ENCODE peak calls at places on chromosomes 4 and X, in five cellular contexts. One of them, this sample, is unnamed. For H3K9me3, the result is how much of the 10 kb centered on the place peaks cover.

GRCh38 chr4:130659314-130659713 is 1563.4 kb downstream of the C4orf33 start:
- DNase-seq in H9: no peak
- DNase-seq in H1: no peak
- DNase-seq in trophoblast cell: no peak
- DNase-seq in neuronal stem cell: no peak
- DNase-seq in this sample: no peak

GRCh38 chr4:5693871-5694270 is 14.5 kb downstream of the EVC2 start:
- DNase-seq in H9: no peak
- DNase-seq in trophoblast cell: no peak
- DNase-seq in H1: no peak
- DNase-seq in neuronal stem cell: no peak
- DNase-seq in this sample: no peak

GRCh38 chr4:27000820-27001219 is 140.2 kb downstream of the STIM2 start:
- DNase-seq in neuronal stem cell: no peak
- DNase-seq in H9: no peak
- DNase-seq in H1: no peak
- DNase-seq in trophoblast cell: no peak
- DNase-seq in this sample: no peak

GRCh38 chrX:115174548-115174947 is 14.7 kb upstream of the RBMXL3 start:
- DNase-seq in neuronal stem cell: no peak
- DNase-seq in trophoblast cell: no peak
- DNase-seq in H9: no peak
- DNase-seq in H1: no peak
- DNase-seq in this sample: peak

GRCh38 chr4:2172627-2173231 is 69.2 kb downstream of the HAUS3 start:
- DNase-seq in H9: no peak
- DNase-seq in H1: no peak
- DNase-seq in neuronal stem cell: no peak
- DNase-seq in trophoblast cell: no peak
- DNase-seq in this sample: no peak

GRCh38 chrX:56995271-56995994 is at the start of gene SPIN3:
- DNase-seq in H1: peak
- DNase-seq in neuronal stem cell: peak
- DNase-seq in trophoblast cell: peak
- DNase-seq in H9: peak
- DNase-seq in this sample: peak

GRCh38 chr4:119300072-119300387 is 21.9 kb downstream of the FABP2 start:
- DNase-seq in trophoblast cell: peak
- DNase-seq in neuronal stem cell: no peak
- DNase-seq in H1: no peak
- DNase-seq in H9: no peak
- DNase-seq in this sample: peak

GRCh38 chrX:31021537-31021936 is 50.3 kb downstream of the FTHL17 start:
- DNase-seq in neuronal stem cell: no peak
- DNase-seq in trophoblast cell: no peak
- DNase-seq in H1: no peak
- DNase-seq in H9: no peak
- DNase-seq in this sample: no peak

GRCh38 chr4:186881521-186882220 is 158.0 kb upstream of the FAT1 start:
- DNase-seq in H1: no peak
- DNase-seq in neuronal stem cell: no peak
- DNase-seq in trophoblast cell: no peak
- DNase-seq in H9: no peak
- DNase-seq in this sample: peak

GRCh38 chr4:102402223-102402622 is 56.9 kb upstream of the SLC39A8 start:
- DNase-seq in H1: no peak
- DNase-seq in neuronal stem cell: no peak
- DNase-seq in H9: no peak
- DNase-seq in trophoblast cell: no peak
- DNase-seq in this sample: no peak

GRCh38 chr4:124132161-124132560 is 580.4 kb downstream of the ANKRD50 start:
- DNase-seq in H9: no peak
- DNase-seq in trophoblast cell: no peak
- DNase-seq in neuronal stem cell: no peak
- DNase-seq in H1: no peak
- DNase-seq in this sample: peak

GRCh38 chr4:146315184-146315583 is 100.8 kb downstream of the REELD1 start:
- DNase-seq in neuronal stem cell: no peak
- DNase-seq in H1: no peak
- DNase-seq in H9: no peak
- DNase-seq in trophoblast cell: no peak
- DNase-seq in this sample: no peak

GRCh38 chr4:13892739-13893105 is 265.2 kb upstream of the BOD1L1 start:
- DNase-seq in H9: no peak
- DNase-seq in neuronal stem cell: no peak
- DNase-seq in trophoblast cell: no peak
- DNase-seq in H1: no peak
- DNase-seq in this sample: peak
- H2BK12ac ChIP-seq in H9: no peak
- H2BK12ac ChIP-seq in neuronal stem cell: no peak
- H2BK12ac ChIP-seq in trophoblast cell: no peak
- H2BK12ac ChIP-seq in H1: no peak
- H2BK12ac ChIP-seq in this sample: peak

GRCh38 chr4:183633476-183634058 is 25.4 kb downstream of the RWDD4 start:
- DNase-seq in neuronal stem cell: no peak
- DNase-seq in H1: no peak
- DNase-seq in H9: no peak
- DNase-seq in trophoblast cell: peak
- DNase-seq in this sample: no peak

GRCh38 chr4:183635333-183635732 is 23.7 kb downstream of the RWDD4 start:
- DNase-seq in H1: no peak
- DNase-seq in H9: peak
- DNase-seq in trophoblast cell: no peak
- DNase-seq in neuronal stem cell: no peak
- DNase-seq in this sample: no peak

GRCh38 chr4:183635737-183636136 is 23.2 kb downstream of the RWDD4 start:
- DNase-seq in H1: no peak
- DNase-seq in trophoblast cell: no peak
- DNase-seq in H9: no peak
- DNase-seq in neuronal stem cell: no peak
- DNase-seq in this sample: no peak

GRCh38 chr4:183632689-183633088 is 26.3 kb downstream of the RWDD4 start:
- DNase-seq in H1: no peak
- DNase-seq in neuronal stem cell: no peak
- DNase-seq in trophoblast cell: no peak
- DNase-seq in H9: no peak
- DNase-seq in this sample: no peak

DNA sequence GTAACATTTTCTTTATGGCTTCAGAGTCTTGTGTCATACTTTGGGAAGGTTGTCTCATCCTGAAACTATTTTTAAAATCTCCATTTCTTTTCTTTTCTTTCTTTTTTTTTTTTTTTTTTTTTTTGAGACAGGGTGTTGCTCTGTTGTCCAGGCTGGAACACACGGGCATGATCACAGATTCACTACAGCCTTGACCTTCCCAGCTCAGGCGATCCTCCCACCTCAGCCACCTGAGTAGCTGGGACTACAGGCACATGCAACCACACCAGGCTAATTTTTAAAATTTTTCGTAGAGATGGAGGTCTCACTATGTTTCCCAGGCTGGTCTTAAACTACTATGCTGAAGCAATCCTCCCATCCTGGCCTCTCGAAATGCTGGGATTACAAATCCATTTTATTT is 24.9 kb downstream of the RWDD4 start:
- DNase-seq in H9: no peak
- DNase-seq in neuronal stem cell: no peak
- DNase-seq in trophoblast cell: no peak
- DNase-seq in H1: no peak
- DNase-seq in this sample: no peak
- H4K91ac ChIP-seq in H9: no peak
- H4K91ac ChIP-seq in neuronal stem cell: no peak
- H4K91ac ChIP-seq in trophoblast cell: no peak
- H4K91ac ChIP-seq in H1: no peak
- H4K91ac ChIP-seq in this sample: no peak

GRCh38 chrX:129427267-129427666 is 96.0 kb downstream of the SMARCA1 start:
- DNase-seq in trophoblast cell: no peak
- DNase-seq in H1: no peak
- DNase-seq in H9: no peak
- DNase-seq in neuronal stem cell: no peak
- DNase-seq in this sample: no peak
- H3K9me3 ChIP-seq in trophoblast cell: under half
- H3K9me3 ChIP-seq in H1: under half
- H3K9me3 ChIP-seq in H9: under half
- H3K9me3 ChIP-seq in neuronal stem cell: under half
- H3K9me3 ChIP-seq in this sample: under half

GRCh38 chrX:149818652-149819051 is 36.9 kb downstream of the MAGEA9 start:
- DNase-seq in trophoblast cell: no peak
- DNase-seq in neuronal stem cell: no peak
- DNase-seq in H9: no peak
- DNase-seq in H1: no peak
- DNase-seq in this sample: no peak
- H2BK12ac ChIP-seq in trophoblast cell: no peak
- H2BK12ac ChIP-seq in neuronal stem cell: no peak
- H2BK12ac ChIP-seq in H9: no peak
- H2BK12ac ChIP-seq in H1: no peak
- H2BK12ac ChIP-seq in this sample: no peak

DNA sequence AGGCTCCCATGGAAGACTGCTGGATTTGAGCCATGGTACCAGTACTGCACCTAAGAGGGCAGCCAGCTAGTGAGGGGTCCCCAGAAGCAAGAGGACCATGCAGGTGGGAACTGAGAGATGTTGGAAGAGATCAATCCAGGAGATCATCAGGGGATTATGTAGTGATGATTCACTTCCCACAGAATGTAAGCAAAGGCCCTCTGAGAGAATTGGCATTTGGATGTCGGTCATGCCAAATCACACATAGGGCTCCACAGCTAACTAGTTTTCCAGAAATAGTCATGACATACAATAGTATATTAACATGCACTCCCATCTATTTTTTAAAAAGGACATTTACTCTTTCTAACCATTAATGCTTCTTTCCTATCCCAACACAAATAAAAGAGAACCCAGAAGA is 112.5 kb downstream of the RASGEF1B start:
- DNase-seq in H1: no peak
- DNase-seq in H9: no peak
- DNase-seq in trophoblast cell: no peak
- DNase-seq in neuronal stem cell: no peak
- DNase-seq in this sample: no peak
- H4K91ac ChIP-seq in H1: no peak
- H4K91ac ChIP-seq in H9: no peak
- H4K91ac ChIP-seq in trophoblast cell: no peak
- H4K91ac ChIP-seq in neuronal stem cell: no peak
- H4K91ac ChIP-seq in this sample: no peak

GRCh38 chr4:107705742-107706556 is 14.1 kb downstream of the PAPSS1 start:
- DNase-seq in H9: no peak
- DNase-seq in H1: no peak
- DNase-seq in neuronal stem cell: no peak
- DNase-seq in trophoblast cell: no peak
- DNase-seq in this sample: no peak

GRCh38 chr4:107710493-107711459 is 9.3 kb downstream of the PAPSS1 start:
- DNase-seq in H1: no peak
- DNase-seq in neuronal stem cell: no peak
- DNase-seq in trophoblast cell: no peak
- DNase-seq in H9: no peak
- DNase-seq in this sample: no peak

GRCh38 chr4:107709916-107710315 is 10.1 kb downstream of the PAPSS1 start:
- DNase-seq in neuronal stem cell: no peak
- DNase-seq in trophoblast cell: no peak
- DNase-seq in H9: no peak
- DNase-seq in H1: no peak
- DNase-seq in this sample: peak

GRCh38 chr4:107711831-107712230 is 8.2 kb downstream of the PAPSS1 start:
- DNase-seq in trophoblast cell: no peak
- DNase-seq in H1: no peak
- DNase-seq in neuronal stem cell: no peak
- DNase-seq in H9: no peak
- DNase-seq in this sample: no peak

GRCh38 chr4:107708225-107708624 is 11.8 kb downstream of the PAPSS1 start:
- DNase-seq in H1: no peak
- DNase-seq in H9: no peak
- DNase-seq in trophoblast cell: no peak
- DNase-seq in neuronal stem cell: no peak
- DNase-seq in this sample: no peak
- H3K9me3 ChIP-seq in H1: under half
- H3K9me3 ChIP-seq in H9: under half
- H3K9me3 ChIP-seq in trophoblast cell: under half
- H3K9me3 ChIP-seq in neuronal stem cell: under half
- H3K9me3 ChIP-seq in this sample: under half

GRCh38 chr4:157550028-157550427 is 329.5 kb downstream of the GRIA2 start:
- DNase-seq in neuronal stem cell: no peak
- DNase-seq in H9: no peak
- DNase-seq in H1: no peak
- DNase-seq in trophoblast cell: no peak
- DNase-seq in this sample: no peak
- H2BK12ac ChIP-seq in neuronal stem cell: no peak
- H2BK12ac ChIP-seq in H9: no peak
- H2BK12ac ChIP-seq in H1: no peak
- H2BK12ac ChIP-seq in trophoblast cell: no peak
- H2BK12ac ChIP-seq in this sample: no peak

DNA sequence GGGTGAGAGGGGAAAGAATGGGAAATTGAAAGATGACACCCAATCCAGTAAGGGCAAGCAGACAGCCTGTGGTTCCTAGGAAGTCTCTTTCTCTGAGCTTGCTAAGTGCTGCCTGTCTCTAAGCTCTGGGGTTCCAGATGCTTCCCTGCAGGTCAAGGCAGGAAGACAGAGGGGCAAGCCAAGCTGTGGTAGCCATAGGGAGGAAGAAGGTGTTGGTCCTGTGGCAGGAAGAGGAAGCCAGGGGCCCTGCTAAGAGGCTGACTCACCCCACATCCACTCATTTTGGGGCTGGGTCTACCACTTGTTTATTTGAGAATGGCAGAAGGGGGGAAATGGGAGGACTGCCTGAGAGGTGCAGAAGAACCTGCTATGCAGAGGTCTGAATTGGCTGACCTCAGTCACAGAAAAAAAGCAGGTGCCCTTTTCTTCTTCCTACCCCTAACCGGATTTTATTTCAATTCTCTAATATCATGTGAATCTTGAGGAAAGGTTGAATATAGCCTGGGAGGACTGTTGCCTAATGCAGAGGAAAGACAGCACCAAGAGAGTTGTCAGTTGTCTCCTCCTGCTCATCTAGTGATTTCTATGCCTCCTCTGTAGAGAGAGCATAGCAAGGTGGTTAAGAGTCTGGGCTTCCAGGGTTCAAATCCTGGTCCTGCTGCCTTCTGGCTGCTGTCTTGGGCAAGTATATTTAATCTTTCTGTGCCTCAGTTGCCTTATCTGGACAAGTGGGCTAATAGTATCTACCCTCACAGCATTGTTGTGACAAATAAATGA is 27.4 kb downstream of the HOPX start:
- DNase-seq in H1: no peak
- DNase-seq in H9: no peak
- DNase-seq in neuronal stem cell: no peak
- DNase-seq in trophoblast cell: no peak
- DNase-seq in this sample: no peak
- H4K91ac ChIP-seq in H1: no peak
- H4K91ac ChIP-seq in H9: no peak
- H4K91ac ChIP-seq in neuronal stem cell: no peak
- H4K91ac ChIP-seq in trophoblast cell: no peak
- H4K91ac ChIP-seq in this sample: no peak

GRCh38 chr4:31896349-31896748 is 1176.2 kb downstream of the PCDH7 start:
- DNase-seq in neuronal stem cell: no peak
- DNase-seq in H9: no peak
- DNase-seq in H1: no peak
- DNase-seq in trophoblast cell: no peak
- DNase-seq in this sample: no peak
- H3K9me3 ChIP-seq in neuronal stem cell: under half
- H3K9me3 ChIP-seq in H9: under half
- H3K9me3 ChIP-seq in H1: under half
- H3K9me3 ChIP-seq in trophoblast cell: under half
- H3K9me3 ChIP-seq in this sample: under half

This sample was measured in mesenchymal stem cell.